ENCODE peak calls at places on chromosomes 1 and 21, in five cellular contexts. F is NCI-H748 treated with DMSO at 0.1 percent for 48 hours, P is T47D, L is retina, W is NCI-H1092. C is an unnamed sample.

GRCh38 chr1:24062221-24062620 is 49.7 kb downstream of the MYOM3 start:
- DNase-seq in W (no peak), L (no peak), F (no peak), P (no peak), C (no peak)

GRCh38 chr1:201298381-201299367 is 15.4 kb downstream of the PKP1 start:
- DNase-seq in L (no peak), P (no peak), F (no peak), W (no peak), C (no peak)

GRCh38 chr1:61163794-61164193 is 81.4 kb downstream of the NFIA start:
- DNase-seq in P (no peak), F (no peak), W (no peak), L (no peak), C (no peak)

GRCh38 chr1:232655041-232655745 is 25.3 kb upstream of the SIPA1L2 start:
- DNase-seq in P (no peak), L (no peak), W (no peak), F (peak), C (peak)

GRCh38 chr1:46285730-46286477 is 17.5 kb downstream of the LRRC41 start:
- DNase-seq in W (no peak), L (peak), F (no peak), P (no peak), C (peak)

GRCh38 chr1:193434319-193434718 is 247.9 kb upstream of the B3GALT2 start:
- DNase-seq in W (no peak), F (no peak), P (no peak), L (no peak), C (no peak)

GRCh38 chr1:164614316-164614715 is 55.3 kb downstream of the PBX1 start:
- DNase-seq in W (no peak), L (no peak), F (no peak), P (no peak), C (no peak)

GRCh38 chr21:44371596-44371995 is 18.2 kb downstream of the TRPM2 start:
- DNase-seq in F (no peak), L (no peak), P (no peak), W (no peak), C (no peak)

GRCh38 chr1:85320371-85321131 is 44.1 kb upstream of the BCL10 start:
- DNase-seq in W (no peak), L (no peak), P (no peak), F (no peak), C (no peak)

GRCh38 chr1:220999872-221000863 is 120.9 kb downstream of the HLX start:
- DNase-seq in F (no peak), W (no peak), L (no peak), P (no peak), C (no peak)

GRCh38 chr1:37475380-37476086 is 1.2 kb downstream of the ZC3H12A start:
- DNase-seq in L (no peak), P (no peak), W (no peak), F (no peak), C (no peak)

GRCh38 chr1:31665264-31665878 is 20.7 kb upstream of the PEF1 start:
- DNase-seq in L (no peak), P (no peak), W (no peak), F (no peak), C (no peak)

GRCh38 chr1:225707824-225708223 is 54.9 kb upstream of the ENAH start:
- DNase-seq in L (no peak), P (no peak), F (no peak), W (no peak), C (no peak)

GRCh38 chr1:60634106-60634505 is 448.3 kb upstream of the NFIA start:
- DNase-seq in W (no peak), F (no peak), L (no peak), P (no peak), C (no peak)

GRCh38 chr21:46005481-46005881 is 23.9 kb downstream of the COL6A1 start:
- DNase-seq in P (no peak), L (no peak), F (no peak), W (no peak), C (no peak)

GRCh38 chr1:155455588-155456195 is 106.9 kb downstream of the ASH1L start:
- DNase-seq in L (no peak), W (no peak), F (no peak), P (no peak), C (no peak)

GRCh38 chr1:96521994-96522760 is 199.4 kb upstream of the PTBP2 start:
- DNase-seq in P (no peak), F (no peak), L (no peak), W (no peak), C (no peak)

GRCh38 chr1:245051349-245052221 is 103.2 kb upstream of the KIF26B start:
- DNase-seq in W (no peak), L (no peak), P (no peak), F (no peak), C (no peak)

GRCh38 chr1:8871539-8871935 is 6.9 kb downstream of the ENO1 start:
- DNase-seq in L (no peak), F (no peak), P (no peak), W (no peak), C (no peak)

GRCh38 chr1:13930151-13930550 is 230.2 kb downstream of the PRDM2 start:
- DNase-seq in P (no peak), L (no peak), W (no peak), F (no peak), C (no peak)

GRCh38 chr1:162349635-162350330 is 26.9 kb downstream of the SPATA46 start:
- DNase-seq in F (peak), L (no peak), W (no peak), P (no peak), C (no peak)

GRCh38 chr1:91166106-91166712 is 144.4 kb upstream of the ZNF644 start:
- DNase-seq in W (peak), P (peak), F (peak), L (peak), C (no peak)

GRCh38 chr1:57285979-57286378 is 137.9 kb downstream of the DAB1 start:
- DNase-seq in W (no peak), P (no peak), F (no peak), L (no peak), C (no peak)

GRCh38 chr1:169236880-169237279 is 130.4 kb downstream of the ATP1B1 start:
- DNase-seq in P (no peak), L (no peak), F (no peak), W (no peak), C (no peak)

GRCh38 chr1:180151508-180151907 is 3.2 kb upstream of the QSOX1 start:
- DNase-seq in L (no peak), W (peak), F (no peak), P (no peak), C (no peak)

GRCh38 chr1:78678324-78678723 is 28.7 kb downstream of the IFI44 start:
- DNase-seq in W (no peak), F (no peak), L (no peak), P (no peak), C (no peak)

GRCh38 chr1:224503161-224504118 is 68.8 kb upstream of the WDR26 start:
- DNase-seq in L (peak), F (peak), W (peak), P (peak), C (no peak)